ENCODE peak calls at places on chromosomes 16 and 17, in six cellular contexts. One of them, this sample, is unnamed.

GRCh38 chr16:9934723-9935508 is 247.3 kb downstream of the GRIN2A start:
- DNase-seq in HepG2: no peak
- DNase-seq in right atrium auricular region: no peak
- DNase-seq in naive thymus-derived CD4-positive, alpha-beta T cell: no peak
- DNase-seq in tibial nerve: no peak
- DNase-seq in GM23248: no peak
- DNase-seq in this sample: peak; percentile 7

GRCh38 chr16:70601576-70602575 is 44.5 kb upstream of the IL34 start:
- DNase-seq in tibial nerve: no peak
- DNase-seq in HepG2: no peak
- DNase-seq in right atrium auricular region: no peak
- DNase-seq in GM23248: no peak
- DNase-seq in naive thymus-derived CD4-positive, alpha-beta T cell: no peak
- DNase-seq in this sample: no peak

GRCh38 chr16:82761236-82761635 is 134.5 kb downstream of the CDH13 start:
- DNase-seq in HepG2: no peak
- DNase-seq in right atrium auricular region: peak; percentile 94
- DNase-seq in tibial nerve: peak; percentile 79
- DNase-seq in naive thymus-derived CD4-positive, alpha-beta T cell: no peak
- DNase-seq in GM23248: peak; percentile 84
- DNase-seq in this sample: peak; percentile 90

GRCh38 chr16:56683424-56684162 is 1.3 kb downstream of the MT1X start:
- DNase-seq in HepG2: no peak
- DNase-seq in GM23248: no peak
- DNase-seq in naive thymus-derived CD4-positive, alpha-beta T cell: no peak
- DNase-seq in right atrium auricular region: no peak
- DNase-seq in tibial nerve: no peak
- DNase-seq in this sample: no peak

GRCh38 chr17:10120113-10120485 is 78.3 kb downstream of the GAS7 start:
- DNase-seq in GM23248: no peak
- DNase-seq in right atrium auricular region: no peak
- DNase-seq in HepG2: no peak
- DNase-seq in tibial nerve: no peak
- DNase-seq in naive thymus-derived CD4-positive, alpha-beta T cell: no peak
- DNase-seq in this sample: no peak

GRCh38 chr16:80045944-80046660 is 445.6 kb upstream of the MAF start:
- DNase-seq in naive thymus-derived CD4-positive, alpha-beta T cell: no peak
- DNase-seq in right atrium auricular region: no peak
- DNase-seq in GM23248: no peak
- DNase-seq in tibial nerve: no peak
- DNase-seq in HepG2: no peak
- DNase-seq in this sample: no peak

GRCh38 chr17:6753006-6753445 is 2.8 kb upstream of the XAF1 start:
- DNase-seq in right atrium auricular region: peak; percentile 69
- DNase-seq in GM23248: peak; percentile 88
- DNase-seq in naive thymus-derived CD4-positive, alpha-beta T cell: no peak
- DNase-seq in HepG2: peak; percentile 11
- DNase-seq in tibial nerve: peak; percentile 33
- DNase-seq in this sample: no peak

GRCh38 chr17:21208352-21208751 is 5.6 kb downstream of the TMEM11 start:
- DNase-seq in tibial nerve: no peak
- DNase-seq in GM23248: no peak
- DNase-seq in right atrium auricular region: no peak
- DNase-seq in HepG2: no peak
- DNase-seq in naive thymus-derived CD4-positive, alpha-beta T cell: no peak
- DNase-seq in this sample: no peak

GRCh38 chr17:72591500-72592241 is 470.9 kb downstream of the SOX9 start:
- DNase-seq in HepG2: peak; percentile 28
- DNase-seq in right atrium auricular region: no peak
- DNase-seq in tibial nerve: no peak
- DNase-seq in GM23248: peak; percentile 59
- DNase-seq in naive thymus-derived CD4-positive, alpha-beta T cell: peak; percentile 42
- DNase-seq in this sample: no peak

GRCh38 chr16:84532299-84532724 is 27.9 kb upstream of the MEAK7 start:
- DNase-seq in HepG2: peak; percentile 56
- DNase-seq in tibial nerve: peak; percentile 64
- DNase-seq in GM23248: peak; percentile 93
- DNase-seq in right atrium auricular region: peak; percentile 88
- DNase-seq in naive thymus-derived CD4-positive, alpha-beta T cell: no peak
- DNase-seq in this sample: peak; percentile 42

GRCh38 chr16:70258065-70258464 is 6.3 kb upstream of the EXOSC6 start:
- DNase-seq in right atrium auricular region: peak; percentile 52
- DNase-seq in HepG2: no peak
- DNase-seq in tibial nerve: no peak
- DNase-seq in GM23248: no peak
- DNase-seq in naive thymus-derived CD4-positive, alpha-beta T cell: no peak
- DNase-seq in this sample: no peak

GRCh38 chr17:76000016-76000754 is 470 bp upstream of the CDK3 start:
- DNase-seq in right atrium auricular region: no peak
- DNase-seq in tibial nerve: peak; percentile 34
- DNase-seq in naive thymus-derived CD4-positive, alpha-beta T cell: peak; percentile 76
- DNase-seq in GM23248: peak; percentile 63
- DNase-seq in HepG2: peak; percentile 66
- DNase-seq in this sample: no peak

GRCh38 chr17:1179635-1180433 is at the start of gene ABR:
- DNase-seq in naive thymus-derived CD4-positive, alpha-beta T cell: peak; percentile 60
- DNase-seq in right atrium auricular region: no peak
- DNase-seq in GM23248: peak; percentile 68
- DNase-seq in tibial nerve: no peak
- DNase-seq in HepG2: no peak
- DNase-seq in this sample: no peak

GRCh38 chr17:1181769-1182137 is 2.0 kb upstream of the ABR start:
- DNase-seq in GM23248: no peak
- DNase-seq in right atrium auricular region: no peak
- DNase-seq in naive thymus-derived CD4-positive, alpha-beta T cell: no peak
- DNase-seq in tibial nerve: no peak
- DNase-seq in HepG2: no peak
- DNase-seq in this sample: no peak

GRCh38 chr17:1180958-1181768 is 1.4 kb upstream of the ABR start:
- DNase-seq in GM23248: no peak
- DNase-seq in HepG2: no peak
- DNase-seq in right atrium auricular region: no peak
- DNase-seq in naive thymus-derived CD4-positive, alpha-beta T cell: no peak
- DNase-seq in tibial nerve: no peak
- DNase-seq in this sample: no peak

GRCh38 chr17:1180434-1180742 is 607 bp upstream of the ABR start:
- DNase-seq in right atrium auricular region: no peak
- DNase-seq in GM23248: no peak
- DNase-seq in naive thymus-derived CD4-positive, alpha-beta T cell: no peak
- DNase-seq in HepG2: no peak
- DNase-seq in tibial nerve: no peak
- DNase-seq in this sample: no peak

GRCh38 chr17:1182831-1183578 is 3.2 kb upstream of the ABR start:
- DNase-seq in tibial nerve: no peak
- DNase-seq in naive thymus-derived CD4-positive, alpha-beta T cell: no peak
- DNase-seq in HepG2: no peak
- DNase-seq in right atrium auricular region: no peak
- DNase-seq in GM23248: no peak
- DNase-seq in this sample: no peak
- H3K27me3 ChIP-seq in tibial nerve: no peaks in the 10 kb centered on the region
- H3K27me3 ChIP-seq in naive thymus-derived CD4-positive, alpha-beta T cell: no peaks in the 10 kb centered on the region
- H3K27me3 ChIP-seq in HepG2: peaks cover 74% of the 10 kb centered on the region
- H3K27me3 ChIP-seq in right atrium auricular region: no peaks in the 10 kb centered on the region
- H3K27me3 ChIP-seq in GM23248: no peaks in the 10 kb centered on the region
- H3K27me3 ChIP-seq in this sample: no peaks in the 10 kb centered on the region

DNA sequence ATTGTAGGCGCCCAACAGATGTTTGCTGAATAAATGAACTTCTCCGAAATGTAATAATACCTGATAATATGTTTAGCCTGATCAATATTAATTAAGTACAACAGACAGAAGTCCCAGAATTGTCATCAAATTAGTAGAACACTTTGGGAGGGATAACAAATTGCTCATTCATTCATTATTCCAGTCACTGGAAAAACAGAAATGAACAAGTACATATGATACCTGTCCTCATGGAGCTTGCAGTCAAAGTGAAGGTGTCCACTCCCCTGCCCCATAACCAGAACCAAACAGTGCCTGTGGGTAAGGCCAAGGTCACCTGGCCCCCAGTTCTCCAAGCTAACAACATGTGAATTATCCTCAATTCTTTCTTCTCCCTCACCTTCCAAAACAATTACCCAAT is 42.8 kb downstream of the MYO1D start:
- DNase-seq in HepG2: no peak
- DNase-seq in GM23248: no peak
- DNase-seq in tibial nerve: no peak
- DNase-seq in naive thymus-derived CD4-positive, alpha-beta T cell: no peak
- DNase-seq in right atrium auricular region: no peak
- DNase-seq in this sample: no peak
- H3K4me3 ChIP-seq in HepG2: no peak overlapping the region
- H3K4me3 ChIP-seq in GM23248: no peak overlapping the region
- H3K4me3 ChIP-seq in tibial nerve: no peak overlapping the region
- H3K4me3 ChIP-seq in naive thymus-derived CD4-positive, alpha-beta T cell: no peak overlapping the region
- H3K4me3 ChIP-seq in right atrium auricular region: no peak overlapping the region
- H3K4me3 ChIP-seq in this sample: no peak overlapping the region

GRCh38 chr17:17819111-17819510 is 17.7 kb downstream of the SREBF1 start:
- DNase-seq in HepG2: no peak
- DNase-seq in right atrium auricular region: no peak
- DNase-seq in naive thymus-derived CD4-positive, alpha-beta T cell: no peak
- DNase-seq in tibial nerve: no peak
- DNase-seq in GM23248: no peak
- DNase-seq in this sample: no peak
- H3K4me1 ChIP-seq in HepG2: peaks cover 57% of the 10 kb centered on the region
- H3K4me1 ChIP-seq in right atrium auricular region: peaks cover 74% of the 10 kb centered on the region
- H3K4me1 ChIP-seq in naive thymus-derived CD4-positive, alpha-beta T cell: peaks cover 44% of the 10 kb centered on the region
- H3K4me1 ChIP-seq in tibial nerve: peaks cover 41% of the 10 kb centered on the region
- H3K4me1 ChIP-seq in GM23248: peaks cover 21% of the 10 kb centered on the region
- H3K4me1 ChIP-seq in this sample: peaks cover 14% of the 10 kb centered on the region

GRCh38 chr16:1063728-1064127 is 8.8 kb upstream of the SSTR5 start:
- DNase-seq in HepG2: no peak
- DNase-seq in tibial nerve: no peak
- DNase-seq in GM23248: no peak
- DNase-seq in naive thymus-derived CD4-positive, alpha-beta T cell: no peak
- DNase-seq in right atrium auricular region: no peak
- DNase-seq in this sample: no peak
- H3K27me3 ChIP-seq in HepG2: peaks cover 86% of the 10 kb centered on the region
- H3K27me3 ChIP-seq in tibial nerve: no peaks in the 10 kb centered on the region
- H3K27me3 ChIP-seq in GM23248: peaks cover 16% of the 10 kb centered on the region
- H3K27me3 ChIP-seq in naive thymus-derived CD4-positive, alpha-beta T cell: peaks cover 3% of the 10 kb centered on the region
- H3K27me3 ChIP-seq in right atrium auricular region: no peaks in the 10 kb centered on the region
- H3K27me3 ChIP-seq in this sample: peaks cover 9% of the 10 kb centered on the region

GRCh38 chr16:54847609-54848008 is 83.1 kb upstream of the IRX5 start:
- DNase-seq in tibial nerve: no peak
- DNase-seq in GM23248: no peak
- DNase-seq in right atrium auricular region: no peak
- DNase-seq in naive thymus-derived CD4-positive, alpha-beta T cell: no peak
- DNase-seq in HepG2: no peak
- DNase-seq in this sample: no peak
- H3K4me3 ChIP-seq in tibial nerve: no peak overlapping the region
- H3K4me3 ChIP-seq in GM23248: no peak overlapping the region
- H3K4me3 ChIP-seq in right atrium auricular region: no peak overlapping the region
- H3K4me3 ChIP-seq in naive thymus-derived CD4-positive, alpha-beta T cell: no peak overlapping the region
- H3K4me3 ChIP-seq in HepG2: no peak overlapping the region
- H3K4me3 ChIP-seq in this sample: no peak overlapping the region

GRCh38 chr17:68459030-68459376 is 1.7 kb upstream of the WIPI1 start:
- DNase-seq in naive thymus-derived CD4-positive, alpha-beta T cell: no peak
- DNase-seq in HepG2: no peak
- DNase-seq in GM23248: no peak
- DNase-seq in tibial nerve: no peak
- DNase-seq in right atrium auricular region: no peak
- DNase-seq in this sample: no peak

GRCh38 chr17:68457168-68457538 is at the start of gene WIPI1:
- DNase-seq in HepG2: peak; percentile 39
- DNase-seq in GM23248: no peak
- DNase-seq in naive thymus-derived CD4-positive, alpha-beta T cell: no peak
- DNase-seq in right atrium auricular region: no peak
- DNase-seq in tibial nerve: no peak
- DNase-seq in this sample: no peak

GRCh38 chr17:68456529-68457167 is 648 bp downstream of the WIPI1 start:
- DNase-seq in tibial nerve: peak; percentile 82
- DNase-seq in HepG2: peak; percentile 92
- DNase-seq in naive thymus-derived CD4-positive, alpha-beta T cell: no peak
- DNase-seq in GM23248: peak; percentile 96
- DNase-seq in right atrium auricular region: peak; percentile 90
- DNase-seq in this sample: peak; percentile 32

GRCh38 chr17:68458260-68459029 is 1.1 kb upstream of the WIPI1 start:
- DNase-seq in GM23248: no peak
- DNase-seq in right atrium auricular region: no peak
- DNase-seq in naive thymus-derived CD4-positive, alpha-beta T cell: no peak
- DNase-seq in tibial nerve: no peak
- DNase-seq in HepG2: no peak
- DNase-seq in this sample: no peak

GRCh38 chr17:68457539-68458259 is 403 bp upstream of the WIPI1 start:
- DNase-seq in naive thymus-derived CD4-positive, alpha-beta T cell: peak; percentile 99
- DNase-seq in GM23248: peak; percentile 99
- DNase-seq in right atrium auricular region: peak; percentile 99
- DNase-seq in tibial nerve: peak; percentile 98
- DNase-seq in HepG2: peak; percentile 98
- DNase-seq in this sample: peak; percentile 88
- H3K4me1 ChIP-seq in naive thymus-derived CD4-positive, alpha-beta T cell: peaks cover 36% of the 10 kb centered on the region
- H3K4me1 ChIP-seq in GM23248: peaks cover 16% of the 10 kb centered on the region
- H3K4me1 ChIP-seq in right atrium auricular region: peaks cover 66% of the 10 kb centered on the region
- H3K4me1 ChIP-seq in tibial nerve: peaks cover 22% of the 10 kb centered on the region
- H3K4me1 ChIP-seq in HepG2: peaks cover 77% of the 10 kb centered on the region
- H3K4me1 ChIP-seq in this sample: peaks cover 24% of the 10 kb centered on the region

DNA sequence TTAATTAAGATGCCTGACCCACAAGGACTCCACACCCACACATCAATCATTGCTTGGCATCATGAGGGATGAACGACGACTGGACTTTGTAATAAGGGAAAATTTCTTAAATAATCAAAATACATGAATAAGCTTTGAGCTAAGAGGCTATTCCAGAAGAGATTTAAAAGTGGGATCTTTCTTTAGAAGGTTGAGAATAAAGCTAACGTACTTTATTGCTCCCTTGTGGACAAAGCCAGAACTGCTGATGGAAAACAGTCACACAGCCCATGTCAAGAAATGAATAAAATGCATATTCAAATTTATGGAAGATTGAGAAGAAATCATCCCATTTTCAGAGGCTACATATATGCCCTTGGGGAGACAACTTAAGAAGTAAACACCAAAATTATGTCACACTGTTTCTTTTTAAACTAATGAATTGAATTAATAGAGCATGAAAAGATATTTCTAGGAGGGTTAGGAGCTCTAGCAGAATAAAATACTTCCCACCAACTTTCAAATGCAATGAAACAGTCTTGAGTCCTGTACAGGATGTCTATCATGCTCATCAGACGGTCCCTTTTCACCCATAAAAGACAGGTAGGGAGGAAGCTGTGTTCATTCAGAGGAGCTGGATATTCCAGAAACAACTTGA is 60.2 kb upstream of the PHOSPHO1 start:
- DNase-seq in tibial nerve: peak; percentile 38
- DNase-seq in GM23248: peak; percentile 60
- DNase-seq in naive thymus-derived CD4-positive, alpha-beta T cell: no peak
- DNase-seq in right atrium auricular region: no peak
- DNase-seq in HepG2: peak; percentile 28
- DNase-seq in this sample: no peak
- H3K27me3 ChIP-seq in tibial nerve: no peaks in the 10 kb centered on the region
- H3K27me3 ChIP-seq in GM23248: no peaks in the 10 kb centered on the region
- H3K27me3 ChIP-seq in naive thymus-derived CD4-positive, alpha-beta T cell: no peaks in the 10 kb centered on the region
- H3K27me3 ChIP-seq in right atrium auricular region: no peaks in the 10 kb centered on the region
- H3K27me3 ChIP-seq in HepG2: no peaks in the 10 kb centered on the region
- H3K27me3 ChIP-seq in this sample: no peaks in the 10 kb centered on the region

This sample was measured in thoracic aorta.